ENCODE peak calls at places on chromosome 11, in ten cellular contexts. L, A, G, H, K, B, P, N, U and O are unnamed samples.

GRCh38 chr11:22392561-22392960 is 54.4 kb downstream of the SLC17A6 start:
- DNase-seq in L (no peak), A (no peak), G (no peak), H (no peak), K (no peak), B (no peak), P (no peak), N (no peak), U (no peak), O (no peak)

GRCh38 chr11:96259053-96259837 is 83.8 kb downstream of the MAML2 start:
- DNase-seq in L (no peak), A (no peak), G (no peak), H (no peak), K (no peak), B (no peak), P (no peak), N (no peak), U (no peak), O (peak; percentile 80)

GRCh38 chr11:115657586-115657985 is 153.4 kb upstream of the CADM1 start:
- DNase-seq in L (no peak), A (no peak), G (no peak), H (no peak), K (no peak), B (no peak), P (no peak), N (no peak), U (no peak), O (no peak)

GRCh38 chr11:76658231-76658630 is 12.3 kb downstream of the LRRC32 start:
- DNase-seq in L (no peak), A (peak; percentile 18), G (no peak), H (no peak), K (no peak), B (no peak), P (no peak), N (no peak), U (no peak), O (no peak)

GRCh38 chr11:61974766-61975631 is 7.6 kb upstream of the FTH1 start:
- DNase-seq in L (no peak), A (no peak), G (no peak), H (no peak), K (no peak), B (no peak), P (no peak), N (peak; percentile 60), U (peak; percentile 81), O (no peak)

GRCh38 chr11:45537617-45538016 is 127.8 kb downstream of the CHST1 start:
- DNase-seq in L (no peak), A (no peak), G (no peak), H (no peak), K (no peak), B (no peak), P (no peak), N (no peak), U (no peak), O (no peak)

GRCh38 chr11:65316311-65316978 is 1.8 kb downstream of the CDC42EP2 start:
- DNase-seq in L (no peak), A (no peak), G (no peak), H (peak; percentile 65), K (no peak), B (no peak), P (peak; percentile 99), N (no peak), U (peak; percentile 74), O (peak; percentile 88)

GRCh38 chr11:66428933-66429332 is 8.1 kb downstream of the NPAS4 start:
- DNase-seq in L (no peak), A (no peak), G (no peak), H (no peak), K (no peak), B (no peak), P (no peak), N (no peak), U (no peak), O (no peak)

GRCh38 chr11:118789501-118790356 is 1.2 kb downstream of the DDX6 start:
- DNase-seq in L (no peak), A (peak; percentile 55), G (no peak), H (no peak), K (no peak), B (peak; percentile 13), P (no peak), N (peak; percentile 20), U (no peak), O (peak; percentile 3)

GRCh38 chr11:16605971-16606783 is 132.3 kb upstream of the C11orf58 start:
- DNase-seq in L (no peak), A (peak; percentile 88), G (peak; percentile 93), H (peak; percentile 79), K (peak; percentile 82), B (peak; percentile 87), P (peak; percentile 52), N (peak; percentile 90), U (peak; percentile 94), O (peak; percentile 85)

GRCh38 chr11:61917357-61918109 is at the start of gene RAB3IL1:
- DNase-seq in L (no peak), A (peak; percentile 47), G (peak; percentile 27), H (no peak), K (peak; percentile 56), B (peak; percentile 89), P (no peak), N (no peak), U (peak; percentile 81), O (no peak)

GRCh38 chr11:27216268-27217149 is 146.5 kb downstream of the CCDC34 start:
- DNase-seq in L (no peak), A (no peak), G (no peak), H (no peak), K (no peak), B (peak; percentile 37), P (no peak), N (no peak), U (no peak), O (no peak)

GRCh38 chr11:112499153-112499907 is 238.7 kb upstream of the PLET1 start:
- DNase-seq in L (no peak), A (no peak), G (no peak), H (no peak), K (no peak), B (no peak), P (no peak), N (no peak), U (no peak), O (no peak)

DNA sequence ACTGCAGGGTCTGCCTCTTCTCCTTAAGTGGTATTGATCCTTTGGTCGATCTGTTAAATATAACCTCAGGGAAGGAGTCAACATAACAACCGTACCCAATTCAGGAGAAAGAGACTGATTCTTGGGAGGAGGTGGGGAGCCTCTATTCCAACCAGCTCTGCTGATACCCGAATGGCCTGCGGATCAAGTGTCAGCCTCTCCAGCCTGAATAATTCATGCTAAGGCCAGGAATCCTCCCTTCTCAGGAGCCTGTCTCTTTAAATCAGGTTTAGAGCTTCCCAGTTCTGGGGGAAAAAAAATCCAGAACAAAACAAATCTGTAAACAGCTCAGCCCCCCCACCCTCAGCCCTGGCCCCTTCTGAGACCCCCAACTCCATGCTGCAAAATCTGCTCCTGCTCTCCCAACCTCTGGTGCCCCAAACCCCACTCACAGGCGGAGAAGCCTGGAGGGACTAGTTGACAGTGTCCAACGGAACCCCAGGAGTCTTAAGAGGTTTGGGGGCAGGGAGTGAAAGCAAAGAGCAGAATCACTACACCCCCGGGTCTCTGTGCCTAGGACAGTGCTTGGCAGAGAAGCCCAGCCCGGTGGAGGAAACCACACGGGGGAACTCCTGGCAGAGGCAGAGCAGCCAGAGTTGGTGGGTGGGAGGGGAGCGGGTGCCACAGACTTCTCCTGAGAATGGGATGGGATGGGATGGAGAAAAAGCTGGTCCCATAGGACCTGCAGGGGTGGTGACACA is 853 bp upstream of the TPBGL start:
- DNase-seq in L (no peak), A (no peak), G (no peak), H (peak; percentile 28), K (no peak), B (no peak), P (no peak), N (no peak), U (peak; percentile 50), O (no peak)
- TF ChIP-seq CTCF in L (no peak), A (no peak), G (no peak), H (no peak), K (no peak), B (no peak), P (no peak), N (no peak), U (no peak), O (no peak)

GRCh38 chr11:5288108-5288911 is 13.4 kb downstream of the OR51B4 start:
- DNase-seq in L (no peak), A (no peak), G (no peak), H (no peak), K (no peak), B (no peak), P (no peak), N (no peak), U (no peak), O (no peak)
- TF ChIP-seq CTCF in L (no peak), A (no peak), G (no peak), H (no peak), K (no peak), B (no peak), P (no peak), N (no peak), U (no peak), O (no peak)

GRCh38 chr11:47848636-47849155 is 546 bp upstream of the NUP160 start:
- DNase-seq in L (no peak), A (no peak), G (no peak), H (no peak), K (no peak), B (no peak), P (no peak), N (no peak), U (no peak), O (no peak)
- TF ChIP-seq CTCF in L (no peak), A (no peak), G (no peak), H (no peak), K (no peak), B (no peak), P (no peak), N (no peak), U (no peak), O (no peak)

DNA sequence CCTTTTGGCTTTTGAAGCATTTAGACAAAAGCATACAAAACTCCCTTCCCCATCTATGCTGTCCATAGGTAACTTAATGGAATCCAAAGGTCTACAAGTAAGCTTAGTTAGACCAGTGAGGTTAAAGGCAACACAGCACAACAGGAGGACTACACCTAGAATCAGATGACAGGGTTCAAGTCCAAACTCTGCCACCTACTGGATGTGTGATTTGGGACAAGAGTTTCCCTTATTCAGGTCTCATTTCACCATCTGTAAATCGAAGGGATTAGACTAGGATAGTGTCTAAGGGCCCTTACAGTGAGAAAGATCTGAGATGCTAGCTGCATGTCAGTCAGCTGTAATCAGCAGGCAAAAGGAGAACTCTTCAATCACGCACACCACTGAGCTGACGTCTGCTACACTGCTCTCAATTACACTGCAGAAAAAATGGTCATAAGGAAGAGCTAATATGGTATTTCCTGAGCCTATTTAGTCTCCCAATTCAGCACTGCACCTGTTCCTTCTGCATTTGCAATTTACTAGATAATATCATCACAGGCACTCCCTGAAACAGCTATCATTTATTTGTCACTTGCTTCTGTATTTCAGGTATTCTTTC is 82.2 kb downstream of the SERGEF start:
- DNase-seq in L (no peak), A (no peak), G (no peak), H (no peak), K (no peak), B (no peak), P (no peak), N (no peak), U (no peak), O (no peak)
- TF ChIP-seq CTCF in L (no peak), A (no peak), G (no peak), H (no peak), K (no peak), B (no peak), P (no peak), N (no peak), U (no peak), O (peak; percentile 21)